ENCODE peak calls at places on chromosomes 6 and 20, in seven cellular contexts. One of them, this sample, is unnamed.

GRCh38 chr6:40896696-40897095 is 142.3 kb downstream of the UNC5CL start:
- DNase-seq in heart left ventricle: no peak
- DNase-seq in RWPE2: no peak
- DNase-seq in kidney: no peak
- DNase-seq in SK-N-SH: no peak
- DNase-seq in ovary: no peak
- DNase-seq in dorsolateral prefrontal cortex: no peak
- DNase-seq in this sample: no peak

GRCh38 chr20:23446505-23446904 is 6.2 kb downstream of the CST11 start:
- DNase-seq in heart left ventricle: peak
- DNase-seq in RWPE2: no peak
- DNase-seq in kidney: no peak
- DNase-seq in SK-N-SH: peak
- DNase-seq in ovary: peak
- DNase-seq in dorsolateral prefrontal cortex: peak
- DNase-seq in this sample: no peak

GRCh38 chr6:41547799-41548097 is 1.6 kb downstream of the FOXP4 start:
- DNase-seq in heart left ventricle: peak
- DNase-seq in RWPE2: no peak
- DNase-seq in kidney: no peak
- DNase-seq in SK-N-SH: no peak
- DNase-seq in ovary: no peak
- DNase-seq in dorsolateral prefrontal cortex: no peak
- DNase-seq in this sample: no peak

GRCh38 chr6:138593100-138593877 is 94.0 kb upstream of the NHSL1 start:
- DNase-seq in heart left ventricle: no peak
- DNase-seq in RWPE2: no peak
- DNase-seq in kidney: no peak
- DNase-seq in SK-N-SH: no peak
- DNase-seq in ovary: peak
- DNase-seq in dorsolateral prefrontal cortex: no peak
- DNase-seq in this sample: no peak

GRCh38 chr6:156242206-156242605 is 535.0 kb upstream of the ARID1B start:
- DNase-seq in heart left ventricle: no peak
- DNase-seq in RWPE2: no peak
- DNase-seq in kidney: no peak
- DNase-seq in SK-N-SH: no peak
- DNase-seq in ovary: no peak
- DNase-seq in dorsolateral prefrontal cortex: no peak
- DNase-seq in this sample: no peak

GRCh38 chr6:74167506-74167905 is 471.5 kb downstream of the CD109 start:
- DNase-seq in heart left ventricle: no peak
- DNase-seq in RWPE2: no peak
- DNase-seq in kidney: no peak
- DNase-seq in SK-N-SH: no peak
- DNase-seq in ovary: no peak
- DNase-seq in dorsolateral prefrontal cortex: no peak
- DNase-seq in this sample: no peak

GRCh38 chr20:36086767-36087166 is 67.8 kb upstream of the EPB41L1 start:
- DNase-seq in heart left ventricle: no peak
- DNase-seq in RWPE2: no peak
- DNase-seq in kidney: no peak
- DNase-seq in SK-N-SH: no peak
- DNase-seq in ovary: no peak
- DNase-seq in dorsolateral prefrontal cortex: no peak
- DNase-seq in this sample: no peak

GRCh38 chr6:506508-506907 is 115.0 kb downstream of the IRF4 start:
- DNase-seq in heart left ventricle: no peak
- DNase-seq in RWPE2: no peak
- DNase-seq in kidney: no peak
- DNase-seq in SK-N-SH: no peak
- DNase-seq in ovary: no peak
- DNase-seq in dorsolateral prefrontal cortex: no peak
- DNase-seq in this sample: no peak

GRCh38 chr6:15254074-15254975 is 8.5 kb downstream of the JARID2 start:
- DNase-seq in heart left ventricle: no peak
- DNase-seq in RWPE2: no peak
- DNase-seq in kidney: no peak
- DNase-seq in SK-N-SH: no peak
- DNase-seq in ovary: no peak
- DNase-seq in dorsolateral prefrontal cortex: no peak
- DNase-seq in this sample: no peak

GRCh38 chr6:11011787-11012234 is 32.3 kb downstream of the ELOVL2 start:
- DNase-seq in heart left ventricle: no peak
- DNase-seq in RWPE2: no peak
- DNase-seq in kidney: no peak
- DNase-seq in SK-N-SH: no peak
- DNase-seq in ovary: no peak
- DNase-seq in dorsolateral prefrontal cortex: no peak
- DNase-seq in this sample: no peak

GRCh38 chr6:69867075-69867911 is 937 bp downstream of the COL19A1 start:
- DNase-seq in heart left ventricle: peak
- DNase-seq in RWPE2: no peak
- DNase-seq in kidney: peak
- DNase-seq in SK-N-SH: peak
- DNase-seq in ovary: peak
- DNase-seq in dorsolateral prefrontal cortex: peak
- DNase-seq in this sample: no peak

GRCh38 chr20:35260426-35260825 is 17.5 kb downstream of the MMP24OS start:
- DNase-seq in heart left ventricle: no peak
- DNase-seq in RWPE2: peak
- DNase-seq in kidney: no peak
- DNase-seq in SK-N-SH: no peak
- DNase-seq in ovary: no peak
- DNase-seq in dorsolateral prefrontal cortex: no peak
- DNase-seq in this sample: no peak

GRCh38 chr6:40999498-41000070 is 39.4 kb downstream of the UNC5CL start:
- DNase-seq in heart left ventricle: no peak
- DNase-seq in RWPE2: no peak
- DNase-seq in kidney: no peak
- DNase-seq in SK-N-SH: peak
- DNase-seq in ovary: peak
- DNase-seq in dorsolateral prefrontal cortex: no peak
- DNase-seq in this sample: no peak

GRCh38 chr6:126625019-126625418 is 285.1 kb downstream of the CENPW start:
- DNase-seq in heart left ventricle: no peak
- DNase-seq in RWPE2: no peak
- DNase-seq in kidney: no peak
- DNase-seq in SK-N-SH: no peak
- DNase-seq in ovary: no peak
- DNase-seq in dorsolateral prefrontal cortex: no peak
- DNase-seq in this sample: no peak

GRCh38 chr6:3591970-3592369 is 135.1 kb upstream of the SLC22A23 start:
- DNase-seq in heart left ventricle: no peak
- DNase-seq in RWPE2: no peak
- DNase-seq in kidney: no peak
- DNase-seq in SK-N-SH: no peak
- DNase-seq in ovary: no peak
- DNase-seq in dorsolateral prefrontal cortex: no peak
- DNase-seq in this sample: no peak

GRCh38 chr20:14979472-14979986 is 642.1 kb upstream of the FLRT3 start:
- DNase-seq in heart left ventricle: no peak
- DNase-seq in RWPE2: no peak
- DNase-seq in kidney: no peak
- DNase-seq in SK-N-SH: no peak
- DNase-seq in ovary: no peak
- DNase-seq in dorsolateral prefrontal cortex: no peak
- DNase-seq in this sample: no peak

GRCh38 chr20:50034567-50035170 is 51.9 kb downstream of the SNAI1 start:
- DNase-seq in heart left ventricle: no peak
- DNase-seq in RWPE2: no peak
- DNase-seq in kidney: no peak
- DNase-seq in SK-N-SH: peak
- DNase-seq in ovary: no peak
- DNase-seq in dorsolateral prefrontal cortex: no peak
- DNase-seq in this sample: no peak

GRCh38 chr20:59777814-59778575 is 155.4 kb downstream of the SYCP2 start:
- DNase-seq in heart left ventricle: no peak
- DNase-seq in RWPE2: peak
- DNase-seq in kidney: no peak
- DNase-seq in SK-N-SH: no peak
- DNase-seq in ovary: no peak
- DNase-seq in dorsolateral prefrontal cortex: no peak
- DNase-seq in this sample: no peak

GRCh38 chr20:1345030-1345755 is 16.3 kb upstream of the SDCBP2 start:
- DNase-seq in heart left ventricle: no peak
- DNase-seq in RWPE2: no peak
- DNase-seq in kidney: no peak
- DNase-seq in SK-N-SH: no peak
- DNase-seq in ovary: no peak
- DNase-seq in dorsolateral prefrontal cortex: no peak
- DNase-seq in this sample: no peak

GRCh38 chr20:40999841-41000240 is 28.8 kb upstream of the TOP1 start:
- DNase-seq in heart left ventricle: no peak
- DNase-seq in RWPE2: no peak
- DNase-seq in kidney: no peak
- DNase-seq in SK-N-SH: no peak
- DNase-seq in ovary: no peak
- DNase-seq in dorsolateral prefrontal cortex: no peak
- DNase-seq in this sample: no peak

GRCh38 chr20:23857954-23858565 is 21.5 kb downstream of the CST5 start:
- DNase-seq in heart left ventricle: no peak
- DNase-seq in RWPE2: no peak
- DNase-seq in kidney: no peak
- DNase-seq in SK-N-SH: no peak
- DNase-seq in ovary: no peak
- DNase-seq in dorsolateral prefrontal cortex: no peak
- DNase-seq in this sample: no peak

DNA sequence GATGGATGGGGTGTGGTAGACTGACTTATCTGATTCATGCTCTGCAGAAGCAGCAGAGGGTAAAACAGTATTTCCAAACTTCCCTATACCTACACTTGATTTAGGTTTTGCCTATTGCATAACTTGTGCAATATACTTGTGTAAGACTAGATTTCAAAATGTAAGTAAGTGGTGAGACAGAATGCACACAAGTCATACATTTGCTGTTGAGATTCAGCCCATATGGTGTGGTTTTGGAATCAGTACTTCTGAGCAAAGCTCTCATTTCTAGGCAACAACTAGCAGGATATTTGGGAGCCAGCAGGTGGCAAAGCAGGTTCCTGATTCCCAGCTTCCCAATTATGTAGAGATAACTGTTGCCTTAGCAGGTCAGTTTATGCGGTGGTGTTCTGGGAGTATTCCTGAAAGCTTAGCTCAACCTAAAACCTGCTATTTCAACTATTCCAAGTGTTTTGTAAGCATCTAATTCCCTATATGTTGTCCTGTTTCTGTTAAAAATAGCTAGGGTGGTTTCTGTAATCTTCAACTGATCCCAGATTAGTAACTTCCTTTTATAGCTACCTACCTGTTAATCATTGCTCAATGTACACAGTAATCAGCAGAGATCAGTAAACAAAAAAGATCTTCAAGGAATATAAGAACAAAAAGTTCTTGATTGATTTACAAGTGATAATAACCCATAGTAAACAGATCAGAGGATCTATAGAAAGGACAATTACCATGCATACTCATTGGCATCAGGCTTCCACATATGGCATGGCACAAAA is 8.5 kb upstream of the FABP7 start:
- DNase-seq in heart left ventricle: no peak
- DNase-seq in RWPE2: no peak
- DNase-seq in kidney: no peak
- DNase-seq in SK-N-SH: no peak
- DNase-seq in ovary: no peak
- DNase-seq in dorsolateral prefrontal cortex: no peak
- DNase-seq in this sample: no peak
- TF ChIP-seq CTCF in heart left ventricle: no peak
- TF ChIP-seq CTCF in RWPE2: no peak
- TF ChIP-seq CTCF in kidney: no peak
- TF ChIP-seq CTCF in SK-N-SH: no peak
- TF ChIP-seq CTCF in ovary: no peak
- TF ChIP-seq CTCF in dorsolateral prefrontal cortex: no peak
- TF ChIP-seq CTCF in this sample: no peak

GRCh38 chr20:32535953-32536823 is 48.9 kb downstream of the NOL4L start:
- DNase-seq in heart left ventricle: peak
- DNase-seq in RWPE2: no peak
- DNase-seq in kidney: peak
- DNase-seq in SK-N-SH: peak
- DNase-seq in ovary: peak
- DNase-seq in dorsolateral prefrontal cortex: no peak
- DNase-seq in this sample: no peak
- TF ChIP-seq CTCF in heart left ventricle: no peak
- TF ChIP-seq CTCF in RWPE2: no peak
- TF ChIP-seq CTCF in kidney: no peak
- TF ChIP-seq CTCF in SK-N-SH: no peak
- TF ChIP-seq CTCF in ovary: no peak
- TF ChIP-seq CTCF in dorsolateral prefrontal cortex: no peak
- TF ChIP-seq CTCF in this sample: no peak

GRCh38 chr20:2619337-2619736 is 33.1 kb upstream of the NOP56 start:
- DNase-seq in heart left ventricle: no peak
- DNase-seq in RWPE2: no peak
- DNase-seq in kidney: no peak
- DNase-seq in SK-N-SH: no peak
- DNase-seq in ovary: no peak
- DNase-seq in dorsolateral prefrontal cortex: no peak
- DNase-seq in this sample: no peak

GRCh38 chr20:2626853-2627541 is 25.4 kb upstream of the NOP56 start:
- DNase-seq in heart left ventricle: no peak
- DNase-seq in RWPE2: peak
- DNase-seq in kidney: no peak
- DNase-seq in SK-N-SH: no peak
- DNase-seq in ovary: no peak
- DNase-seq in dorsolateral prefrontal cortex: no peak
- DNase-seq in this sample: no peak

GRCh38 chr20:2624190-2624589 is 28.2 kb upstream of the NOP56 start:
- DNase-seq in heart left ventricle: no peak
- DNase-seq in RWPE2: no peak
- DNase-seq in kidney: no peak
- DNase-seq in SK-N-SH: no peak
- DNase-seq in ovary: peak
- DNase-seq in dorsolateral prefrontal cortex: no peak
- DNase-seq in this sample: no peak

GRCh38 chr20:2619961-2620595 is 32.4 kb upstream of the NOP56 start:
- DNase-seq in heart left ventricle: no peak
- DNase-seq in RWPE2: no peak
- DNase-seq in kidney: no peak
- DNase-seq in SK-N-SH: no peak
- DNase-seq in ovary: no peak
- DNase-seq in dorsolateral prefrontal cortex: no peak
- DNase-seq in this sample: no peak

DNA sequence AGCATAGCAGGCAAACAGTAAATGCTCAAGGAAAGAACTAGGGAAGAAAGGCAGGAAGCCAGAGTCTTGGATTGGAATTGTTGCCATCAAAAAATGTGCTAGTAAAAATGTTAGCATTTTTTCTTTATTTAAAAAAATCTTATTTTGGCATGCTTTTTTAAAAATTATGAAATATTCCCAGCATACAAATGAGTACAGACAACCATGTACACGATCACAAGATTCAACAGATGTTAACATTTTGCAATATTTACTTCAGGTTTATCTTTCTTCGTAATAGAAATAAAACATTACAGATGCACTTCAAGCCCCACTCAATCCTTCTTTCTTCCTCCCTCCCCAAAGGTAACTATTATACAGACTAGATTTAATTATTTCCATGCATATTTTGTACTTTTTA is 27.4 kb upstream of the NOP56 start:
- DNase-seq in heart left ventricle: no peak
- DNase-seq in RWPE2: no peak
- DNase-seq in kidney: no peak
- DNase-seq in SK-N-SH: no peak
- DNase-seq in ovary: no peak
- DNase-seq in dorsolateral prefrontal cortex: no peak
- DNase-seq in this sample: no peak
- TF ChIP-seq CTCF in heart left ventricle: no peak
- TF ChIP-seq CTCF in RWPE2: no peak
- TF ChIP-seq CTCF in kidney: no peak
- TF ChIP-seq CTCF in SK-N-SH: no peak
- TF ChIP-seq CTCF in ovary: no peak
- TF ChIP-seq CTCF in dorsolateral prefrontal cortex: no peak
- TF ChIP-seq CTCF in this sample: no peak

GRCh38 chr20:39676857-39677351 is 714.8 kb downstream of the DHX35 start:
- DNase-seq in heart left ventricle: no peak
- DNase-seq in RWPE2: no peak
- DNase-seq in kidney: no peak
- DNase-seq in SK-N-SH: no peak
- DNase-seq in ovary: no peak
- DNase-seq in dorsolateral prefrontal cortex: no peak
- DNase-seq in this sample: no peak
- TF ChIP-seq CTCF in heart left ventricle: no peak
- TF ChIP-seq CTCF in RWPE2: peak
- TF ChIP-seq CTCF in kidney: no peak
- TF ChIP-seq CTCF in SK-N-SH: peak
- TF ChIP-seq CTCF in ovary: no peak
- TF ChIP-seq CTCF in dorsolateral prefrontal cortex: no peak
- TF ChIP-seq CTCF in this sample: peak

This sample was measured in chondrocyte.